ENCODE peak calls at places on chromosome 7, in five cellular contexts. D is sigmoid colon, T is heart right ventricle, S is upper lobe of left lung, K is MM.1S. V is an unnamed sample.

GRCh38 chr7:25726180-25726579 is 425.8 kb upstream of the NFE2L3 start:
- DNase-seq in D (no peak), T (no peak), S (peak; percentile 5), K (peak; percentile 14), V (no peak)

GRCh38 chr7:70694909-70695803 is 436.8 kb upstream of the GALNT17 start:
- DNase-seq in D (no peak), T (peak; percentile 11), S (peak; percentile 87), K (peak; percentile 15), V (no peak)

GRCh38 chr7:5594616-5595544 is 171.2 kb upstream of the TNRC18 start:
- DNase-seq in D (no peak), T (peak; percentile 32), S (peak; percentile 88), K (no peak), V (no peak)

GRCh38 chr7:102472126-102473041 is 6.3 kb downstream of the POLR2J start:
- DNase-seq in D (peak; percentile 61), T (no peak), S (peak; percentile 72), K (peak; percentile 3), V (no peak)

GRCh38 chr7:27150568-27151340 is 1.6 kb downstream of the HOXA3 start:
- DNase-seq in D (peak; percentile 93), T (no peak), S (peak; percentile 95), K (peak; percentile 68), V (no peak)

GRCh38 chr7:117212969-117213877 is 109.6 kb downstream of the WNT2 start:
- DNase-seq in D (peak; percentile 64), T (peak; percentile 47), S (no peak), K (peak; percentile 67), V (no peak)

GRCh38 chr7:28364082-28364481 is 48.2 kb upstream of the CREB5 start:
- DNase-seq in D (no peak), T (no peak), S (no peak), K (no peak), V (no peak)

GRCh38 chr7:136900005-136900404 is 31.6 kb downstream of the CHRM2 start:
- DNase-seq in D (no peak), T (no peak), S (no peak), K (no peak), V (no peak)

GRCh38 chr7:20778063-20778721 is 8.5 kb downstream of the SP8 start:
- DNase-seq in D (no peak), T (no peak), S (peak; percentile 90), K (peak; percentile 46), V (no peak)

GRCh38 chr7:21939136-21939857 is 6.4 kb downstream of the CDCA7L start:
- DNase-seq in D (no peak), T (no peak), S (no peak), K (peak; percentile 41), V (no peak)

GRCh38 chr7:94698275-94698674 is 42.3 kb upstream of the SGCE start:
- DNase-seq in D (no peak), T (no peak), S (no peak), K (no peak), V (no peak)

GRCh38 chr7:140084972-140085371 is 22.2 kb upstream of the PARP12 start:
- DNase-seq in D (no peak), T (no peak), S (no peak), K (no peak), V (no peak)

GRCh38 chr7:63117-63480 is 129.3 kb upstream of the FAM20C start:
- DNase-seq in D (peak; percentile 58), T (no peak), S (no peak), K (no peak), V (no peak)

GRCh38 chr7:64098-64521 is 128.3 kb upstream of the FAM20C start:
- DNase-seq in D (peak; percentile 86), T (peak; percentile 67), S (no peak), K (no peak), V (no peak)

GRCh38 chr7:64799-65430 is 127.5 kb upstream of the FAM20C start:
- DNase-seq in D (peak; percentile 66), T (no peak), S (no peak), K (no peak), V (no peak)

GRCh38 chr7:62361-63116 is 129.8 kb upstream of the FAM20C start:
- DNase-seq in D (peak; percentile 61), T (no peak), S (no peak), K (no peak), V (no peak)

DNA sequence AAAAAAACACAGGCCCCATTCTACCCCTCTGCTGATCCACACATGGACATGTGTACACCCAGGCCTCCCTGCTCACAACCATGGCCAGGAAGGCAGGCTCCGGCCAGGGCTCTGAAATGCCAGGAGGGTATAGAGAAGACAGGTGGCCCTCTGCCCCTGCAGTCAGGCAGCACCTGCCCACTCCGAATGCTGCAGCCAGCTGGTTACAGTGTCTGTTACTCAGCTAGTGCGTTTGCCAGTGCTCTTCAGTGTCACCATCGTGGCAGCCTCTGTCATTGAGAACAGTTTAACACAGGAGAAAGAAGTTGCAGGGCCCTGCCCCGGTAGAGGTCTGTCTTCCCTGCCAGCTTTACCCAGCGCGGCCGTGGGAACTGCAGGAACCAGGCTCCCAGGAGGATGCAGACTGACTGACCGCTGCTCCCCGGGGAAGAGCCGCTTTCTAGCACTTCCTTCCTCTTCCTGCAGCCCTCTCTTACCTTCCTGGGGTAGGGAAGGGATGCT is 128.8 kb upstream of the FAM20C start:
- DNase-seq in D (peak; percentile 64), T (no peak), S (no peak), K (no peak), V (no peak)
- H3K27ac ChIP-seq in D (no peak overlapping the region), T (no peak overlapping the region), S (no peak overlapping the region), K (no peak overlapping the region), V (no peak overlapping the region)

GRCh38 chr7:131104611-131105293 is 222.9 kb upstream of the MKLN1 start:
- DNase-seq in D (no peak), T (no peak), S (no peak), K (no peak), V (no peak)
- H3K4me3 ChIP-seq in D (peak overlapping the region; percentile 50), T (peak overlapping the region; percentile 57), S (peak overlapping the region; percentile 97), K (peak overlapping the region; percentile 63), V (peak overlapping the region; percentile 75)

GRCh38 chr7:131057015-131057518 is 270.6 kb upstream of the MKLN1 start:
- DNase-seq in D (no peak), T (peak; percentile 38), S (no peak), K (peak; percentile 89), V (no peak)
- H3K27ac ChIP-seq in D (peak overlapping the region; percentile 60), T (peak overlapping the region; percentile 79), S (peak overlapping the region; percentile 71), K (peak overlapping the region; percentile 66), V (peak overlapping the region; percentile 26)

DNA sequence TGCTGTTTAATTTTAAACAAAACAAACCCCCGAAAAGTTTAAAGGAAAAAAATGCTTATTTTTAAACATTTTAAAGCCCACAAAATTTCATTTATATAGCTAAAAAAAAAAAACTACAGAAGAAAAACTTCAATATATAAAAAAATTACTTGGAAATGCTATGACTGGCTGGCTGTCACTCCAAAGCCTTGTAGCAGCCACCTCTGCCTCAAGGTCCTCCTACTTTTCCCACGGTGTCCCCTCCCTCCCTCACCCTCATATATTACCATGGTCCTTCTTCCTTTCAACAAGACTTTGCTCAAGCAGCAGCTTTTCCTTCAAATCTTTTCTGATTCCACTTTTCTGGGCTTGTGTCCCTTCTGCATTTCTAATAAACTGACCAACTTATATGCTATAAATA is 122.0 kb downstream of the TPK1 start:
- DNase-seq in D (no peak), T (no peak), S (no peak), K (no peak), V (no peak)
- H3K4me3 ChIP-seq in D (no peak overlapping the region), T (no peak overlapping the region), S (no peak overlapping the region), K (no peak overlapping the region), V (no peak overlapping the region)

GRCh38 chr7:30727061-30727945 is 24.6 kb upstream of the INMT start:
- DNase-seq in D (no peak), T (no peak), S (no peak), K (no peak), V (no peak)
- H3K27ac ChIP-seq in D (no peak overlapping the region), T (no peak overlapping the region), S (no peak overlapping the region), K (no peak overlapping the region), V (no peak overlapping the region)

DNA sequence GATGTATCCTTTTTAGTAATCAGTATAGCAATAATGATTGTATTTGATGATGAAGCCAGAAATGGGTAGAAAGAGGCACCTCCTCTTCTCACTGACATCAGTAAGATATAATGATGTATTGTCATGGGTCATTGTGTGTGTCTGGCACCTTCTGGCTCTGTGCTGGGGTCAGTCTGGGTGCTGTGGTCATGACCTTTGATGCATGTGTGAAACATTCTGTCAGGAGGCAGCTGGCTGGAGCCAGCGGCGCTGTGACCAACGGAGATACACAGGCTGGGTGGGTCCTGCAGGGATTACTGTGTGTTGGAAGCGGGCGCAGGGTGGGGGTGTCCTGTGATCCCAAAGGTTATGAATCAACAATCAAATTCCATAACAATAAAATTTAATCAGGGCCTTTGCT is 35.2 kb downstream of the EEPD1 start:
- DNase-seq in D (no peak), T (no peak), S (peak; percentile 20), K (no peak), V (no peak)
- H3K4me3 ChIP-seq in D (no peak overlapping the region), T (no peak overlapping the region), S (no peak overlapping the region), K (no peak overlapping the region), V (no peak overlapping the region)

GRCh38 chr7:7820939-7821338 is 102.5 kb upstream of the RPA3 start:
- DNase-seq in D (no peak), T (no peak), S (no peak), K (peak; percentile 47), V (no peak)
- H3K27ac ChIP-seq in D (no peak overlapping the region), T (no peak overlapping the region), S (no peak overlapping the region), K (peak overlapping the region; percentile 46), V (no peak overlapping the region)

V was measured in thoracic aorta.